ENCODE peak calls at places on chromosomes 6 and 20, in four cellular contexts. B is trophoblast cell, U is IMR-90, S is PC-3. I is an unnamed sample.

GRCh38 chr6:14589192-14589591 is 471.6 kb downstream of the CD83 start:
- DNase-seq in B (no peak), U (no peak), S (no peak), I (no peak)

GRCh38 chr20:4138056-4138455 is 122.7 kb upstream of the RNF24 start:
- DNase-seq in B (peak), U (no peak), S (peak), I (peak)

GRCh38 chr6:75906871-75907270 is 157.8 kb downstream of the MYO6 start:
- DNase-seq in B (peak), U (no peak), S (no peak), I (no peak)

GRCh38 chr20:25470045-25470444 is 62.6 kb downstream of the GINS1 start:
- DNase-seq in B (peak), U (peak), S (peak), I (no peak)

GRCh38 chr6:170254315-170255213 is 36.3 kb downstream of the DLL1 start:
- DNase-seq in B (no peak), U (no peak), S (no peak), I (no peak)

GRCh38 chr6:37618916-37619605 is 78.6 kb downstream of the MDGA1 start:
- DNase-seq in B (no peak), U (no peak), S (no peak), I (no peak)

GRCh38 chr6:38522322-38522721 is 117.4 kb downstream of the BTBD9 start:
- DNase-seq in B (no peak), U (peak), S (no peak), I (no peak)

GRCh38 chr6:93136111-93136510 is 283.2 kb downstream of the EPHA7 start:
- DNase-seq in B (no peak), U (no peak), S (no peak), I (no peak)

GRCh38 chr6:130473886-130474285 is 108.1 kb downstream of the TMEM200A start:
- DNase-seq in B (peak), U (peak), S (peak), I (no peak)

GRCh38 chr20:34318609-34319443 is 15.7 kb upstream of the AHCY start:
- DNase-seq in B (no peak), U (no peak), S (no peak), I (no peak)

GRCh38 chr6:75419408-75419807 is 74.2 kb downstream of the FILIP1 start:
- DNase-seq in B (no peak), U (no peak), S (no peak), I (no peak)

GRCh38 chr6:35359744-35360348 is 17.5 kb downstream of the PPARD start:
- DNase-seq in B (peak), U (peak), S (peak), I (peak)

GRCh38 chr20:992801-993535 is 9.1 kb downstream of the RSPO4 start:
- DNase-seq in B (no peak), U (no peak), S (no peak), I (no peak)

GRCh38 chr6:99093781-99094180 is 146.0 kb upstream of the FBXL4 start:
- DNase-seq in B (no peak), U (no peak), S (no peak), I (no peak)

GRCh38 chr20:32982617-32983458 is 21.4 kb downstream of the SUN5 start:
- DNase-seq in B (no peak), U (no peak), S (no peak), I (no peak)

GRCh38 chr6:141140905-141141304 is 991.8 kb upstream of the GJE1 start:
- DNase-seq in B (no peak), U (no peak), S (no peak), I (no peak)

GRCh38 chr6:48614326-48614725 is 503.3 kb upstream of the PTCHD4 start:
- DNase-seq in B (peak), U (no peak), S (no peak), I (no peak)

GRCh38 chr20:49717693-49718092 is 4.0 kb upstream of the B4GALT5 start:
- DNase-seq in B (peak), U (peak), S (peak), I (peak)

GRCh38 chr20:40009542-40009941 is 679.5 kb downstream of the MAFB start:
- DNase-seq in B (no peak), U (peak), S (no peak), I (no peak)

GRCh38 chr6:79946773-79947190 is 571 bp downstream of the ELOVL4 start:
- DNase-seq in B (peak), U (peak), S (peak), I (no peak)

GRCh38 chr6:86856937-86857563 is 80.3 kb upstream of the HTR1E start:
- DNase-seq in B (peak), U (peak), S (peak), I (no peak)

GRCh38 chr6:29947292-29947980 is 5.1 kb downstream of the HLA-A start:
- DNase-seq in B (peak), U (no peak), S (no peak), I (no peak)

GRCh38 chr6:8958894-8959511 is 523.7 kb upstream of the SLC35B3 start:
- DNase-seq in B (peak), U (peak), S (peak), I (no peak)

GRCh38 chr20:8744228-8744844 is 324.6 kb upstream of the PLCB4 start:
- DNase-seq in B (peak), U (peak), S (no peak), I (no peak)

GRCh38 chr6:15473741-15474161 is 189.1 kb downstream of the DTNBP1 start:
- DNase-seq in B (peak), U (peak), S (peak), I (peak)

GRCh38 chr6:47072667-47073066 is 30.5 kb upstream of the ADGRF1 start:
- DNase-seq in B (no peak), U (no peak), S (no peak), I (no peak)
- H2AFZ ChIP-seq in B (no peak), U (no peak), S (no peak), I (no peak)

DNA sequence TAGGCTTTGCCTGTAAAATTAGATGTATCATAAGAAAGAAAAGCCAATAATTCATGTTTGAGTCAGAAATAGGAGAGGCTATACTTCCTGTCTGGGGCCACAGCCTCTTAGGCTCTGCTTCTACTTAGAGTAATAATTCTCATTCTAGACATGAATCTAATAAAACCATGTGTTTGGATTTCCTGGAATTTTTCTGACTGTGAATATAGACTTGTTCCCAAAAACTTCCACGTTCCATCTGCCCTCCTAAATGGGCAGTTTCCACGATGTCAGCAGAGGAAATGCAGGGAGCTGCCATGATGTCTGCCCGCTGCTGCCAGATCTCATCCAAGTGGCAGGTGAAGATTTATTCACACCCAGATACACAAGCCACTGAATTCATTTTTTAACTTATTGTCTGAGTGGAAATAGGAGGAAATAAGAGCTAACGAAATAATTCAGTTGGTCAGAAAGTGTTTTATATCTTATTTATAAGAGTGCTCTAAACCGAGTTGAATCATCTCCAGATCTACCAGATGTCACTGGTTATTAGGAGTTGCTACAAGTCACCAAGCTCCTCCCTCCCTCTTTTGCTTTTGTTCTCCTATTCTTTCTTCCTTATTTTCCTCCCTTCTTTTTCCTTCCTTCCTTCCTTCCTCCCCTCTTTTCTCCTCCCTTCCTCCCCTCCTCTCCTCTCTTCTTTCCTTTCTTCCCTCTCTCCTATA is 69.3 kb downstream of the ALDH8A1 start:
- DNase-seq in B (no peak), U (no peak), S (peak), I (no peak)
- H2AFZ ChIP-seq in B (no peak), U (no peak), S (no peak), I (no peak)

GRCh38 chr6:33607784-33608161 is 13.3 kb upstream of the ITPR3 start:
- DNase-seq in B (no peak), U (no peak), S (peak), I (no peak)
- H2AFZ ChIP-seq in B (no peak), U (peak), S (no peak), I (no peak)

DNA sequence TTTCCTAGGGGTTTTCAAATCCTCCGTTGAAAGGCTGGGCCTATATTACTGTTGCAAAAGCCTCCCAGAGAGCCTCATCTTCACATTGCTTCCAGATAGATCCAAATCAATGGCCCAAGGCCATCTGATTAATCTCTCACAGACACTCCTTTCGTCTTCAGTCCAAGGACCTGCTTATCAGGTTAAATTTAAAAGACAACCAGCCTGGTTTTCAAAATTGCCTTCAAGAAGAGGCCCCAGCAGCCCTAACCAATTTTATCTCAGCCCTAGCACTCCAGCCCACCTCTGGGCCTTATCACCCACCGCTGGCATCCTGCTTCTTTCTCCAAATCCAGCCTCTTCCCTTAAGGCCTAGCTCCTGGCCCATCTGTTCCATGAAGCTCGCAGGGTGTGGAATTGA is 15.5 kb upstream of the CCND3 start:
- DNase-seq in B (peak), U (no peak), S (no peak), I (no peak)
- H2AFZ ChIP-seq in B (no peak), U (no peak), S (no peak), I (no peak)

GRCh38 chr6:3779574-3779849 is 28.0 kb upstream of the PXDC1 start:
- DNase-seq in B (no peak), U (no peak), S (no peak), I (no peak)
- H2AFZ ChIP-seq in B (no peak), U (no peak), S (no peak), I (no peak)

GRCh38 chr6:136750821-136751220 is 41.5 kb downstream of the MAP3K5 start:
- DNase-seq in B (no peak), U (no peak), S (no peak), I (no peak)
- H2AFZ ChIP-seq in B (no peak), U (no peak), S (no peak), I (no peak)

GRCh38 chr6:28863607-28864320 is 60.0 kb downstream of the TRIM27 start:
- DNase-seq in B (peak), U (peak), S (peak), I (peak)
- H2AFZ ChIP-seq in B (peak), U (peak), S (peak), I (peak)

DNA sequence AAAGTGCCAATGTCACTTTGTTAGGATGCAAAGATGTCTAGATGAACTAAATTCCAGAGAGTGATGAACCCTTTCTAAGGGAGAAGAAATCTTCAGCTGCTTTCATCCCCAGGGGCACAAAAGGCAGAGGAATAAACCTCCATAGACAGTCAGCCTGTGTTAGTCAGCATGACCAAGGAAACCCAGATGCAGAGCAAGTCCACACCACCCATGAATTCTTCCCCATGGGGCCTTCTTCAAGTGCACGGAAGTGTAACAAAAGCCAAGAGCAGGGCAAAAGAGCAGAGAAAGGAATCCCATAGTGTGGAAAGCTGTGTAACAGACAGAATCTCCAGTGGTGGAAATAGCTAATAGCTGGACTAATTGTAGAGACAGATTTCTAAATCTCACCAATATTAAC is 50.0 kb downstream of the DCDC2 start:
- DNase-seq in B (no peak), U (no peak), S (no peak), I (no peak)
- H2AFZ ChIP-seq in B (no peak), U (no peak), S (no peak), I (no peak)

DNA sequence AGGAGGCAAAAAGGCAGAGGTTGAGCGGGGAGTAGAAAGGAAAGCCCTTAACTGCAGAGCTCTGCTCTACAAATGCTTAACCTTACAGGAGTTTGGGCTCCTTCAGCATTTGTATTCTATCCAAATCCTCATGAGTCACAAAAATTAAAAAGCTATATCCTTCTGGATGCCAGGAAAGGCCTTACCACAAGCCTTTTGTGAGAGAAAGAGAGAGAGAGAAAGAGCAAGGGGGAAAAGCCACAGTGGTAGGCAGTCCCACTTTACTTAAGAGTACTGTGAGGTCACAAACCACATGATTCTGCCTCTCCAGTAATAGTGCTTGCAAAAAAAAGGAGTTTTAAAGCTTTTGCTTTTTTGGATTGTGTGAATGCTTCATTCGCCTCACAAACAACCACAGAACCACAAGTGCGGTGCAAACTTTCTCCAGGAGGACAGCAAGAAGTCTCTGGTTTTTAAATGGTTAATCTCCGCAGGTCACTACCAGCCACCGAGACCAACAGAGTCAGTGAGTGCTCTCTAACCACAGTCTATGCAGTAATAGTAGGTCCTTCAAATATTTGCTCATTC is at the start of gene RUNX2:
- DNase-seq in B (no peak), U (peak), S (peak), I (no peak)
- H2AFZ ChIP-seq in B (no peak), U (peak), S (peak), I (no peak)

I was measured in PC-9.